ENCODE peak calls at places on chromosome 15, in nine cellular contexts. Z is CD8-positive, alpha-beta T cell; T is lower lobe of right lung; G is left kidney; B is OCI-LY7; J is anterior cingulate cortex; D is cardiac muscle cell; E is RPMI7951; M is suprapubic skin. S is an unnamed sample.

GRCh38 chr15:85722789-85723188 is 71.9 kb downstream of the KLHL25 start:
- DNase-seq in Z (no peak), T (no peak), G (no peak), B (no peak), J (no peak), D (no peak), E (no peak), M (no peak), S (no peak)

GRCh38 chr15:61499371-61499770 is 270.3 kb upstream of the RORA start:
- DNase-seq in Z (no peak), T (no peak), G (no peak), B (no peak), J (no peak), D (no peak), E (no peak), M (no peak), S (no peak)

GRCh38 chr15:77329202-77329601 is 90.7 kb downstream of the PEAK1 start:
- DNase-seq in Z (no peak), T (no peak), G (no peak), B (no peak), J (no peak), D (no peak), E (peak; percentile 7), M (no peak), S (no peak)

GRCh38 chr15:78830514-78831228 is 19.4 kb upstream of the ADAMTS7 start:
- DNase-seq in Z (no peak), T (peak; percentile 41), G (peak; percentile 79), B (peak; percentile 25), J (no peak), D (no peak), E (no peak), M (no peak), S (no peak)

GRCh38 chr15:42800731-42801474 is 64.0 kb upstream of the CDAN1 start:
- DNase-seq in Z (no peak), T (no peak), G (no peak), B (peak; percentile 3), J (no peak), D (peak; percentile 3), E (no peak), M (no peak), S (no peak)

GRCh38 chr15:88256261-88257230 is at the start of gene NTRK3:
- DNase-seq in Z (no peak), T (no peak), G (peak; percentile 67), B (peak; percentile 42), J (peak; percentile 19), D (peak; percentile 53), E (peak; percentile 29), M (no peak), S (no peak)

GRCh38 chr15:79455361-79455760 is 23.2 kb downstream of the MINAR1 start:
- DNase-seq in Z (no peak), T (no peak), G (no peak), B (no peak), J (no peak), D (no peak), E (peak; percentile 31), M (no peak), S (no peak)

GRCh38 chr15:53197426-53197839 is 407.3 kb upstream of the ONECUT1 start:
- DNase-seq in Z (no peak), T (peak; percentile 63), G (peak; percentile 75), B (peak; percentile 37), J (peak; percentile 28), D (peak; percentile 81), E (peak; percentile 15), M (no peak), S (peak; percentile 33)

GRCh38 chr15:80764535-80764934 is 14.6 kb upstream of the CEMIP start:
- DNase-seq in Z (no peak), T (no peak), G (no peak), B (no peak), J (no peak), D (no peak), E (no peak), M (no peak), S (no peak)

GRCh38 chr15:58552505-58553364 is 120.9 kb downstream of the LIPC start:
- DNase-seq in Z (no peak), T (no peak), G (no peak), B (no peak), J (no peak), D (no peak), E (no peak), M (no peak), S (no peak)

GRCh38 chr15:89893027-89893426 is 767 bp downstream of the AP3S2 start:
- DNase-seq in Z (no peak), T (no peak), G (no peak), B (no peak), J (no peak), D (no peak), E (no peak), M (no peak), S (no peak)

GRCh38 chr15:34342737-34343575 is at the start of the genes NOP10 and NUTM1:
- DNase-seq in Z (peak; percentile 90), T (peak; percentile 93), G (peak; percentile 97), B (peak; percentile 94), J (peak; percentile 84), D (peak; percentile 95), E (peak; percentile 90), M (peak; percentile 95), S (peak; percentile 86)

GRCh38 chr15:56929389-56929788 is 10.9 kb downstream of the TCF12 start:
- DNase-seq in Z (no peak), T (no peak), G (no peak), B (no peak), J (no peak), D (no peak), E (peak; percentile 60), M (no peak), S (no peak)

GRCh38 chr15:84819291-84819768 is 2.2 kb downstream of the ALPK3 start:
- DNase-seq in Z (no peak), T (no peak), G (peak; percentile 48), B (no peak), J (no peak), D (peak; percentile 42), E (no peak), M (peak; percentile 36), S (no peak)

GRCh38 chr15:101188517-101189340 is 63.1 kb downstream of the CHSY1 start:
- DNase-seq in Z (no peak), T (no peak), G (no peak), B (no peak), J (no peak), D (no peak), E (peak; percentile 64), M (no peak), S (no peak)